ENCODE peak calls at places on chromosomes 16 and 17, in six cellular contexts. P is esophagus squamous epithelium, G is fibroblast of lung, L is AG10803, D is BE2C, B is PC-3. S is an unnamed sample.

GRCh38 chr16:56969769-56970168 is 8.0 kb downstream of the CETP start:
- DNase-seq in P (no peak), G (no peak), L (no peak), D (no peak), B (no peak), S (no peak)

GRCh38 chr16:90020838-90021382 is 1.7 kb upstream of the DBNDD1 start:
- DNase-seq in P (no peak), G (no peak), L (peak), D (peak), B (peak), S (no peak)

GRCh38 chr17:19508327-19508867 is 25.3 kb upstream of the SLC47A1 start:
- DNase-seq in P (no peak), G (no peak), L (no peak), D (peak), B (no peak), S (peak)

GRCh38 chr17:8189041-8189710 is 804 bp downstream of the BORCS6 start:
- DNase-seq in P (no peak), G (peak), L (peak), D (peak), B (no peak), S (no peak)

GRCh38 chr17:19647697-19648474 is 665 bp upstream of the ALDH3A2 start:
- DNase-seq in P (no peak), G (peak), L (peak), D (peak), B (peak), S (peak)

GRCh38 chr16:14015948-14016347 is 55.2 kb upstream of the MRTFB start:
- DNase-seq in P (no peak), G (peak), L (peak), D (no peak), B (peak), S (no peak)

GRCh38 chr17:40984226-40984625 is at the start of gene KRT40:
- DNase-seq in P (no peak), G (no peak), L (no peak), D (no peak), B (no peak), S (no peak)

GRCh38 chr17:72376486-72377345 is 255.9 kb downstream of the SOX9 start:
- DNase-seq in P (no peak), G (peak), L (peak), D (peak), B (no peak), S (no peak)

GRCh38 chr17:71011389-71011788 is 842.1 kb downstream of the KCNJ2 start:
- DNase-seq in P (no peak), G (no peak), L (no peak), D (peak), B (no peak), S (no peak)

GRCh38 chr17:39139137-39139516 is 12.3 kb downstream of the PLXDC1 start:
- DNase-seq in P (no peak), G (peak), L (peak), D (no peak), B (peak), S (no peak)

GRCh38 chr16:70563571-70563970 is 40.0 kb downstream of the SF3B3 start:
- DNase-seq in P (no peak), G (no peak), L (peak), D (no peak), B (no peak), S (no peak)

GRCh38 chr17:56034120-56034757 is 119.0 kb upstream of the ANKFN1 start:
- DNase-seq in P (no peak), G (peak), L (no peak), D (no peak), B (no peak), S (no peak)

GRCh38 chr16:30977502-30977901 is 7.5 kb upstream of the HSD3B7 start:
- DNase-seq in P (no peak), G (no peak), L (no peak), D (peak), B (no peak), S (no peak)
- TF ChIP-seq CTCF in P (no peak), G (peak), L (peak), D (peak), B (peak), S (no peak)

GRCh38 chr16:22973451-22973991 is 159.6 kb downstream of the HS3ST2 start:
- DNase-seq in P (no peak), G (no peak), L (no peak), D (no peak), B (no peak), S (no peak)

GRCh38 chr16:22971346-22971924 is 157.5 kb downstream of the HS3ST2 start:
- DNase-seq in P (no peak), G (no peak), L (no peak), D (no peak), B (no peak), S (no peak)

GRCh38 chr16:22979038-22979437 is 165.1 kb downstream of the HS3ST2 start:
- DNase-seq in P (no peak), G (no peak), L (no peak), D (no peak), B (no peak), S (no peak)

GRCh38 chr16:22977294-22977697 is 163.3 kb downstream of the HS3ST2 start:
- DNase-seq in P (no peak), G (no peak), L (peak), D (no peak), B (peak), S (peak)
- TF ChIP-seq CTCF in P (peak), G (peak), L (peak), D (peak), B (peak), S (peak)

GRCh38 chr17:17570798-17571716 is 20.5 kb downstream of the PEMT start:
- DNase-seq in P (no peak), G (no peak), L (no peak), D (peak), B (no peak), S (no peak)

GRCh38 chr17:17568772-17569195 is 22.7 kb downstream of the PEMT start:
- DNase-seq in P (no peak), G (peak), L (peak), D (peak), B (peak), S (peak)

GRCh38 chr17:17572010-17572785 is 19.3 kb downstream of the PEMT start:
- DNase-seq in P (no peak), G (no peak), L (no peak), D (no peak), B (no peak), S (no peak)

GRCh38 chr17:17569691-17570090 is 21.8 kb downstream of the PEMT start:
- DNase-seq in P (no peak), G (no peak), L (no peak), D (no peak), B (no peak), S (no peak)

GRCh38 chr17:17570207-17570797 is 21.2 kb downstream of the PEMT start:
- DNase-seq in P (no peak), G (peak), L (no peak), D (peak), B (peak), S (peak)
- TF ChIP-seq CTCF in P (peak), G (peak), L (peak), D (peak), B (peak), S (peak)

GRCh38 chr17:78575899-78576298 is 1.3 kb downstream of the DNAH17 start:
- DNase-seq in P (no peak), G (no peak), L (no peak), D (no peak), B (no peak), S (no peak)

GRCh38 chr17:78575340-78575739 is 1.9 kb downstream of the DNAH17 start:
- DNase-seq in P (no peak), G (no peak), L (no peak), D (no peak), B (no peak), S (no peak)

GRCh38 chr17:78572277-78573205 is 4.7 kb downstream of the DNAH17 start:
- DNase-seq in P (no peak), G (no peak), L (no peak), D (peak), B (no peak), S (no peak)

GRCh38 chr17:78576389-78577112 is 645 bp downstream of the DNAH17 start:
- DNase-seq in P (no peak), G (no peak), L (no peak), D (no peak), B (no peak), S (no peak)

GRCh38 chr17:78573955-78574354 is 3.2 kb downstream of the DNAH17 start:
- DNase-seq in P (no peak), G (no peak), L (no peak), D (peak), B (peak), S (peak)
- TF ChIP-seq CTCF in P (no peak), G (no peak), L (no peak), D (peak), B (peak), S (no peak)

DNA sequence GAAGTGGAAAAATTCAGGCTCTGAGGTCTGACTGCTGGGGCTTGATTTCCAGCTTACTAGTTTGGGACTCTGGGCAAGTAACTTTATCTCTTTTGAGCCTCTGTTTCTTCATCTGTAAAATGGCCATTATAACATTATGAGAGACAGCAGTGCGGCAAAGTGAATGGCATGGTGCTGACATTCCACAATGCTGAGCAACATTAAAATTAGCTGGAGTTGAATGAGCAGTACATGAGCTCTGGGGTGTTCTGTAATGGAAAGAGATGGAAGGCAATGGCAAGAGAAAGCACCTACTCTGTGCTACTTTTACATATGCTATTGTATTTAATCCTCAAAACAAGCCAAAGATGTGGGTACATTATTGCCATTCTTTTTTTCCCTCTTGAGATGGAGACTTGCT is 535.7 kb upstream of the CDH11 start:
- DNase-seq in P (no peak), G (no peak), L (no peak), D (no peak), B (no peak), S (no peak)
- TF ChIP-seq CTCF in P (no peak), G (no peak), L (no peak), D (no peak), B (no peak), S (no peak)

DNA sequence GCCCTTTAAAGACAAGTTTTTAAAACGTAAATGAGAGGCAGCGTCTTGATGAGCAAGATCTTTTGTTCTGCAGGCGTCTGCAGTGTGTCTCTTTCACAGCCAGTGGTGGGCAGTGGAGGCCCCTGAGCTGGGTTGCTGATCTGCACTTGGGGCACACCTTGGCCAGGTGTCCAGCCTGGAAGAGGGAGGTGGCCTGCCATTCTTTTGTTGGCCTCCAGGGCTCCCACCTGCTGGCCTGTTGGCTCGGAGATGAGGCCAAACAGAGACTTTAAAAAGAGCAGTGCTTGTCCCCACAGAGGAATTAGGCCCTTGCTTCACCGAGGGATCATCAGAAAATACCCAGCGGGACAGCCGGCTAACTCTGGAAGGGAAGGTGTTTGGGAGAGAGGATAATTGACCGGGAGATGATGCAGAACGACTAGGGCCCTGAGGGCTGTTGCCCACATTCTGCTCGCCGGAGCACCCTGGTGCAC is 145.9 kb upstream of the PLCG2 start:
- DNase-seq in P (no peak), G (no peak), L (no peak), D (no peak), B (no peak), S (peak)
- TF ChIP-seq CTCF in P (peak), G (no peak), L (no peak), D (no peak), B (peak), S (peak)

GRCh38 chr17:44911133-44912001 is 3.9 kb downstream of the GFAP start:
- DNase-seq in P (no peak), G (peak), L (peak), D (peak), B (peak), S (peak)
- TF ChIP-seq CTCF in P (peak), G (peak), L (peak), D (peak), B (peak), S (peak)

DNA sequence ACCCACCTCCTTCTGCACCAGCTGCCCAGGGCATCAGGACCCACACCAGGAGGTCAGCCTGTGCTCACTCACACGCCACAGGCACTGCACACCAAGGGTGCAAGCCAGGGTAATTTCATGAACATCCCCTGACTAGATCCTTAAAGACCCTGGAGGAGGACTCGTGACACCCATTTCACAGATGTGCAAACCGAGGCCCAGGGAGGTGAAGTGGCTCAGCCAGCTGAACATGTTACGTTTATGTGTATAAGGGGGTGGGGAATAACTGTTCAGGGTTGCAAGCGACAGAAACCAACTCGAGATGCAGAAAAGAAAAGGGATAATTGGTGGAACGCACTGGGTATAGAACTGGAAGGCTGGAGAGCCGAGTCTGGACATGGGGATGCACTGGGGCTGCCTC is 138.1 kb upstream of the FOXF1 start:
- DNase-seq in P (no peak), G (no peak), L (no peak), D (no peak), B (no peak), S (no peak)
- TF ChIP-seq CTCF in P (no peak), G (no peak), L (no peak), D (no peak), B (no peak), S (no peak)